ENCODE peak calls at places on chromosomes 11 and 22, in four cellular contexts. One of them, this sample, is unnamed.

GRCh38 chr11:125517116-125517804 is 21.2 kb upstream of the FEZ1 start:
- DNase-seq in AG04450: peak
- DNase-seq in GOT3: no peak
- DNase-seq in NCI-H1092 treated with DMSO at 0.1 percent for 48 hours: peak
- DNase-seq in this sample: no peak

GRCh38 chr11:103794262-103794661 is 242.2 kb upstream of the DDI1 start:
- DNase-seq in GOT3: no peak
- DNase-seq in AG04450: no peak
- DNase-seq in NCI-H1092 treated with DMSO at 0.1 percent for 48 hours: no peak
- DNase-seq in this sample: no peak

GRCh38 chr11:75380245-75380644 is 19.1 kb upstream of the RPS3 start:
- DNase-seq in GOT3: no peak
- DNase-seq in AG04450: no peak
- DNase-seq in NCI-H1092 treated with DMSO at 0.1 percent for 48 hours: no peak
- DNase-seq in this sample: no peak

GRCh38 chr11:75313457-75314272 is 37.8 kb downstream of the ARRB1 start:
- DNase-seq in AG04450: no peak
- DNase-seq in GOT3: no peak
- DNase-seq in NCI-H1092 treated with DMSO at 0.1 percent for 48 hours: peak
- DNase-seq in this sample: no peak

GRCh38 chr11:10716122-10716521 is 22.6 kb upstream of the IRAG1 start:
- DNase-seq in AG04450: no peak
- DNase-seq in GOT3: no peak
- DNase-seq in NCI-H1092 treated with DMSO at 0.1 percent for 48 hours: no peak
- DNase-seq in this sample: no peak

GRCh38 chr11:32072872-32073661 is 17.8 kb upstream of the RCN1 start:
- DNase-seq in NCI-H1092 treated with DMSO at 0.1 percent for 48 hours: no peak
- DNase-seq in GOT3: no peak
- DNase-seq in AG04450: no peak
- DNase-seq in this sample: no peak

GRCh38 chr11:64186205-64187165 is 514 bp downstream of the STIP1 start:
- DNase-seq in AG04450: no peak
- DNase-seq in GOT3: no peak
- DNase-seq in NCI-H1092 treated with DMSO at 0.1 percent for 48 hours: no peak
- DNase-seq in this sample: no peak

GRCh38 chr11:102486584-102486983 is 34.0 kb upstream of the TMEM123 start:
- DNase-seq in NCI-H1092 treated with DMSO at 0.1 percent for 48 hours: no peak
- DNase-seq in GOT3: no peak
- DNase-seq in AG04450: no peak
- DNase-seq in this sample: no peak

GRCh38 chr22:24536089-24536488 is 18.8 kb downstream of the GUCD1 start:
- DNase-seq in NCI-H1092 treated with DMSO at 0.1 percent for 48 hours: no peak
- DNase-seq in GOT3: no peak
- DNase-seq in AG04450: no peak
- DNase-seq in this sample: no peak

GRCh38 chr11:60370811-60371297 is 7.5 kb upstream of the MS4A7 start:
- DNase-seq in NCI-H1092 treated with DMSO at 0.1 percent for 48 hours: peak
- DNase-seq in GOT3: no peak
- DNase-seq in AG04450: no peak
- DNase-seq in this sample: no peak

GRCh38 chr22:38313384-38313955 is 3.8 kb downstream of the CSNK1E start:
- DNase-seq in GOT3: peak
- DNase-seq in NCI-H1092 treated with DMSO at 0.1 percent for 48 hours: no peak
- DNase-seq in AG04450: peak
- DNase-seq in this sample: no peak

GRCh38 chr22:24948356-24949202 is 2.1 kb upstream of the LHFPL7 start:
- DNase-seq in AG04450: no peak
- DNase-seq in NCI-H1092 treated with DMSO at 0.1 percent for 48 hours: no peak
- DNase-seq in GOT3: no peak
- DNase-seq in this sample: no peak

GRCh38 chr22:48827228-48827810 is 1000.4 kb downstream of the BRD1 start:
- DNase-seq in NCI-H1092 treated with DMSO at 0.1 percent for 48 hours: peak
- DNase-seq in GOT3: no peak
- DNase-seq in AG04450: no peak
- DNase-seq in this sample: no peak

GRCh38 chr11:103091441-103091809 is 535 bp downstream of the DCUN1D5 start:
- DNase-seq in AG04450: no peak
- DNase-seq in NCI-H1092 treated with DMSO at 0.1 percent for 48 hours: peak
- DNase-seq in GOT3: no peak
- DNase-seq in this sample: no peak

GRCh38 chr11:69108559-69108958 is 47.2 kb upstream of the SMIM38 start:
- DNase-seq in NCI-H1092 treated with DMSO at 0.1 percent for 48 hours: no peak
- DNase-seq in GOT3: no peak
- DNase-seq in AG04450: no peak
- DNase-seq in this sample: no peak

GRCh38 chr11:68064876-68065275 is 26.1 kb downstream of the TCIRG1 start:
- DNase-seq in AG04450: no peak
- DNase-seq in NCI-H1092 treated with DMSO at 0.1 percent for 48 hours: no peak
- DNase-seq in GOT3: no peak
- DNase-seq in this sample: no peak

GRCh38 chr11:36391062-36391461 is 95.0 kb downstream of the PRR5L start:
- DNase-seq in AG04450: no peak
- DNase-seq in GOT3: no peak
- DNase-seq in NCI-H1092 treated with DMSO at 0.1 percent for 48 hours: no peak
- DNase-seq in this sample: peak

GRCh38 chr11:65487467-65488272 is 11.2 kb upstream of the MALAT1 start:
- DNase-seq in NCI-H1092 treated with DMSO at 0.1 percent for 48 hours: peak
- DNase-seq in GOT3: peak
- DNase-seq in AG04450: peak
- DNase-seq in this sample: peak

GRCh38 chr22:49212466-49212865 is 615.2 kb downstream of the BRD1 start:
- DNase-seq in GOT3: no peak
- DNase-seq in NCI-H1092 treated with DMSO at 0.1 percent for 48 hours: no peak
- DNase-seq in AG04450: no peak
- DNase-seq in this sample: no peak

GRCh38 chr22:17086301-17086700 is 1.5 kb downstream of the IL17RA start:
- DNase-seq in AG04450: no peak
- DNase-seq in GOT3: no peak
- DNase-seq in NCI-H1092 treated with DMSO at 0.1 percent for 48 hours: no peak
- DNase-seq in this sample: no peak

GRCh38 chr11:63427971-63428508 is 58.5 kb downstream of the SLC22A9 start:
- DNase-seq in NCI-H1092 treated with DMSO at 0.1 percent for 48 hours: no peak
- DNase-seq in AG04450: no peak
- DNase-seq in GOT3: no peak
- DNase-seq in this sample: no peak

GRCh38 chr22:29509298-29509697 is 29.3 kb downstream of the NEFH start:
- DNase-seq in AG04450: no peak
- DNase-seq in NCI-H1092 treated with DMSO at 0.1 percent for 48 hours: no peak
- DNase-seq in GOT3: no peak
- DNase-seq in this sample: no peak

GRCh38 chr11:64339754-64340408 is at the start of gene CCDC88B:
- DNase-seq in GOT3: no peak
- DNase-seq in AG04450: no peak
- DNase-seq in NCI-H1092 treated with DMSO at 0.1 percent for 48 hours: no peak
- DNase-seq in this sample: peak

GRCh38 chr11:2154195-2154585 is 6.8 kb downstream of the INS start:
- DNase-seq in NCI-H1092 treated with DMSO at 0.1 percent for 48 hours: no peak
- DNase-seq in GOT3: no peak
- DNase-seq in AG04450: no peak
- DNase-seq in this sample: no peak

GRCh38 chr11:114110948-114111347 is 51.4 kb downstream of the ZBTB16 start:
- DNase-seq in GOT3: no peak
- DNase-seq in AG04450: no peak
- DNase-seq in NCI-H1092 treated with DMSO at 0.1 percent for 48 hours: no peak
- DNase-seq in this sample: no peak

GRCh38 chr11:61273151-61274078 is 21.7 kb downstream of the VWCE start:
- DNase-seq in NCI-H1092 treated with DMSO at 0.1 percent for 48 hours: peak
- DNase-seq in AG04450: no peak
- DNase-seq in GOT3: no peak
- DNase-seq in this sample: no peak

GRCh38 chr11:111526501-111526900 is 11.9 kb downstream of the HOATZ start:
- DNase-seq in AG04450: no peak
- DNase-seq in GOT3: no peak
- DNase-seq in NCI-H1092 treated with DMSO at 0.1 percent for 48 hours: no peak
- DNase-seq in this sample: no peak

This sample was measured in GDM1.